ENCODE peak calls at places on chromosome 12, in seven cellular contexts. G is transverse colon, O is SK-N-SH, I is esophagus muscularis mucosa, B is stomach, U is suprapubic skin, S is H1. N is an unnamed sample.

GRCh38 chr12:89927226-89927698 is 218.6 kb upstream of the ATP2B1 start:
- DNase-seq in O (no peak), B (no peak), G (no peak), I (no peak), U (no peak), S (no peak), N (no peak)

GRCh38 chr12:4027412-4027811 is 154.2 kb upstream of the PARP11 start:
- DNase-seq in O (no peak), I (no peak), S (no peak), U (no peak), G (no peak), B (no peak), N (no peak)

GRCh38 chr12:12561305-12562015 is 1.2 kb downstream of the DUSP16 start:
- DNase-seq in O (peak; percentile 75), S (peak; percentile 68), I (no peak), U (peak; percentile 89), G (peak; percentile 64), B (peak; percentile 69), N (peak; percentile 89)

GRCh38 chr12:51818086-51818485 is 30.4 kb downstream of the FIGNL2 start:
- DNase-seq in S (no peak), B (no peak), U (no peak), I (no peak), O (no peak), G (no peak), N (no peak)

GRCh38 chr12:85775071-85775470 is 61.1 kb downstream of the RASSF9 start:
- DNase-seq in B (no peak), U (no peak), S (no peak), I (no peak), G (no peak), O (no peak), N (no peak)

GRCh38 chr12:27810756-27811155 is 30.7 kb upstream of the MANSC4 start:
- DNase-seq in S (no peak), O (peak; percentile 17), I (no peak), B (no peak), G (no peak), U (no peak), N (no peak)

GRCh38 chr12:106642991-106643390 is 60.2 kb downstream of the RFX4 start:
- DNase-seq in U (no peak), I (peak; percentile 82), O (no peak), B (no peak), S (no peak), G (no peak), N (no peak)

GRCh38 chr12:51318846-51319570 is 5.0 kb downstream of the BIN2 start:
- DNase-seq in U (no peak), I (no peak), O (no peak), B (no peak), S (no peak), G (peak; percentile 46), N (no peak)

GRCh38 chr12:14561677-14562076 is 6.0 kb downstream of the PLBD1 start:
- DNase-seq in O (no peak), B (no peak), G (no peak), S (no peak), U (no peak), I (peak; percentile 53), N (no peak)

GRCh38 chr12:85029456-85029855 is 6.6 kb downstream of the TSPAN19 start:
- DNase-seq in S (no peak), I (no peak), G (no peak), O (no peak), U (no peak), B (no peak), N (no peak)

GRCh38 chr12:52551466-52551865 is 1.5 kb downstream of the KRT71 start:
- DNase-seq in U (no peak), B (no peak), S (no peak), G (no peak), I (no peak), O (no peak), N (no peak)

GRCh38 chr12:32183646-32184045 is 77.0 kb downstream of the BICD1 start:
- DNase-seq in I (no peak), G (no peak), U (no peak), B (no peak), O (no peak), S (no peak), N (no peak)

GRCh38 chr12:47396902-47397663 is 308.7 kb downstream of the RPAP3 start:
- DNase-seq in G (no peak), B (no peak), I (no peak), U (no peak), O (no peak), S (no peak), N (no peak)

GRCh38 chr12:89707992-89708792 is 446 bp downstream of the ATP2B1 start:
- DNase-seq in O (peak; percentile 56), B (peak; percentile 36), U (peak; percentile 82), G (peak; percentile 47), S (peak; percentile 63), I (no peak), N (peak; percentile 79)

GRCh38 chr12:114799574-114800487 is 115.9 kb upstream of the TBX3 start:
- DNase-seq in B (peak; percentile 92), U (no peak), O (no peak), G (peak; percentile 15), I (no peak), S (no peak), N (no peak)

GRCh38 chr12:23349550-23349949 is 599.9 kb downstream of the SOX5 start:
- DNase-seq in I (no peak), B (no peak), S (no peak), G (no peak), U (no peak), O (no peak), N (no peak)

GRCh38 chr12:78928200-78929074 is 63.9 kb downstream of the SYT1 start:
- DNase-seq in S (no peak), G (no peak), B (no peak), I (no peak), O (no peak), U (no peak), N (no peak)

GRCh38 chr12:57107456-57107855 is 3.7 kb downstream of the STAT6 start:
- DNase-seq in O (no peak), B (peak; percentile 21), S (no peak), I (no peak), G (no peak), U (no peak), N (no peak)

GRCh38 chr12:1927751-1928351 is 9.4 kb upstream of the CACNA2D4 start:
- DNase-seq in O (peak; percentile 23), U (peak; percentile 57), G (no peak), B (peak; percentile 24), I (peak; percentile 87), S (peak; percentile 40), N (peak; percentile 75)

GRCh38 chr12:3493225-3494049 is 2.4 kb downstream of the PRMT8 start:
- DNase-seq in G (no peak), O (peak; percentile 65), U (no peak), B (no peak), I (no peak), S (no peak), N (no peak)

GRCh38 chr12:66399626-66399931 is 97.3 kb downstream of the HELB start:
- DNase-seq in S (no peak), I (no peak), B (no peak), U (no peak), O (no peak), G (no peak), N (no peak)

GRCh38 chr12:29546000-29546399 is 48.5 kb upstream of the OVCH1 start:
- DNase-seq in U (no peak), O (no peak), G (no peak), S (no peak), B (no peak), I (no peak), N (no peak)

GRCh38 chr12:60324746-60325145 is 728.9 kb downstream of the SLC16A7 start:
- DNase-seq in U (no peak), G (no peak), B (no peak), O (no peak), S (no peak), I (no peak), N (no peak)
- TF ChIP-seq POLR2AphosphoS5 in U (no peak), G (no peak), B (no peak), O (no peak), S (no peak), I (no peak), N (no peak)

DNA sequence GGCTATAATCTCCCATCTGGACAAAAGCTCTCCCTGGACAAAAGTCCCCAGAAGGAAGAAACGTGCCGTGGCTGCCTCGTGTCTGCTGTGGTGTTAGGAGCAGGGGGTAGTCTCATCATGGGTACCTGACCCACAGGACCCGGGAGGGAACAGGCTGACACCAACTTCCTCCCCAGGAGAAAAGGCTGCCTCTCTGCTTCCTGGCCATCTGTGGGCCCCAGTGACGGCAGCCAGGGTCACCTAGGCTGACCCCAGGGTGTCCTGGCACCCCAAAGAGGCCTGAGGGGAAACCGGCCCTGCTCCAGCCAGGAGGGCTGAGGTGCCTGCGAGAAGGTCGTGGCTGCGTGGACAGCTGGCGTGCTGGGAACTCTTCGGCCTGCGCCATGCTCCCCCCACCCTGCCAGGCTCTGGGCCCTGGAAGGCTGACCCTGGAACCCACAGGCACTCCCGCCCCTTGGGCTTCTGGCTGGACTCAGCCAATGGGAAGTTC is 133.9 kb downstream of the RFLNA start:
- DNase-seq in U (no peak), G (no peak), O (peak; percentile 81), I (no peak), B (no peak), S (no peak), N (no peak)
- TF ChIP-seq EP300 in U (no peak), G (no peak), O (no peak), I (no peak), B (no peak), S (no peak), N (no peak)

GRCh38 chr12:129613311-129613710 is 290.5 kb downstream of the TMEM132D start:
- DNase-seq in S (no peak), U (no peak), O (no peak), B (no peak), G (no peak), I (no peak), N (no peak)

GRCh38 chr12:129614221-129614885 is 289.5 kb downstream of the TMEM132D start:
- DNase-seq in B (no peak), G (no peak), I (no peak), S (no peak), U (no peak), O (no peak), N (no peak)

GRCh38 chr12:129607293-129607692 is 296.5 kb downstream of the TMEM132D start:
- DNase-seq in I (no peak), U (no peak), S (no peak), B (no peak), G (no peak), O (no peak), N (no peak)

GRCh38 chr12:129607756-129608155 is 296.1 kb downstream of the TMEM132D start:
- DNase-seq in G (no peak), I (no peak), O (no peak), S (no peak), B (no peak), U (no peak), N (no peak)

DNA sequence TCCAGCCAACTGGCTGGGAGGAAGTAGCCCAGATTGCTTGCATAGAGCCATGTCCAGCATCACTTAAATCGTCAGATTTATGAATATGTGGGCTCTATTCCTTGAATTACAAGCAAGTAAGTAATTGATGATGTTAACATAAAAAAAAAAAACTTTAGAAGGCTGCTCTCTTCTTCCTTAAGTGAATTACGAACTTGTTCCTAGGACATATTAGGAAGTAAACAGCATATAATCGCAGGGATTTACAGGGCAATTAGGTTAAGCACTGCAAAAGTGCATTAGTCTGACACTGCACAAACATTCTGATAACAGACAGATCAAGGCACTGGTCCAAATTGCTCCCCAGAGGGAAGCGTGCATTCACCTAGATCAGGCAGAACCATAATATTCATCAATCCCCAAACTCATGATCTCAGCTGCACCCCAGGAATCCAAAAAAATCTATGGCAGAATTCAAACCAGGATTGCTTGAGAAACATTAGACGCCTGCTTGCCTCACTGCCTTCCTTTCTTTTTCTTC is 293.2 kb downstream of the TMEM132D start:
- DNase-seq in S (no peak), G (no peak), B (no peak), O (no peak), U (no peak), I (no peak), N (no peak)
- TF ChIP-seq POLR2AphosphoS5 in S (no peak), G (no peak), B (no peak), O (no peak), U (no peak), I (no peak), N (no peak)

GRCh38 chr12:113208041-113208934 is 13.0 kb upstream of the TPCN1 start:
- DNase-seq in U (no peak), S (no peak), I (no peak), O (no peak), G (peak; percentile 67), B (peak; percentile 35), N (peak; percentile 73)
- TF ChIP-seq EP300 in U (no peak), S (no peak), I (no peak), O (no peak), G (no peak), B (no peak), N (no peak)